ENCODE peak calls at places on chromosome 5, in ten cellular contexts. S, N, M, L, I, P, E, Q, Y and J are unnamed samples.

GRCh38 chr5:6950250-6950649 is 237.0 kb downstream of the TENT4A start:
- DNase-seq in S (no peak), N (no peak), M (no peak), L (no peak), I (no peak), P (no peak), E (no peak), Q (no peak), Y (no peak), J (no peak)

GRCh38 chr5:17378346-17378984 is 119.6 kb upstream of the TAF11L2 start:
- DNase-seq in S (no peak), N (no peak), M (no peak), L (no peak), I (no peak), P (no peak), E (no peak), Q (no peak), Y (peak; percentile 83), J (no peak)

GRCh38 chr5:80122599-80122998 is 87.5 kb downstream of the THBS4 start:
- DNase-seq in S (no peak), N (no peak), M (no peak), L (no peak), I (no peak), P (no peak), E (no peak), Q (no peak), Y (no peak), J (no peak)

GRCh38 chr5:131264453-131265200 is 774 bp downstream of the CDC42SE2 start:
- DNase-seq in S (peak; percentile 71), N (peak; percentile 67), M (peak; percentile 63), L (peak; percentile 46), I (no peak), P (no peak), E (no peak), Q (peak; percentile 20), Y (peak; percentile 46), J (no peak)

GRCh38 chr5:531101-531748 is 7.0 kb upstream of the SLC9A3 start:
- DNase-seq in S (peak; percentile 42), N (no peak), M (peak; percentile 44), L (no peak), I (no peak), P (no peak), E (no peak), Q (peak; percentile 7), Y (no peak), J (no peak)

GRCh38 chr5:53991942-53992341 is 318.4 kb downstream of the ARL15 start:
- DNase-seq in S (no peak), N (no peak), M (no peak), L (no peak), I (no peak), P (no peak), E (no peak), Q (no peak), Y (no peak), J (no peak)

GRCh38 chr5:150372626-150373025 is 15.1 kb downstream of the TCOF1 start:
- DNase-seq in S (no peak), N (no peak), M (no peak), L (no peak), I (no peak), P (no peak), E (no peak), Q (no peak), Y (no peak), J (no peak)

GRCh38 chr5:150506571-150507282 is 1.2 kb upstream of the NDST1 start:
- DNase-seq in S (no peak), N (no peak), M (no peak), L (no peak), I (no peak), P (no peak), E (no peak), Q (no peak), Y (no peak), J (no peak)

GRCh38 chr5:132754947-132755346 is 7.7 kb downstream of the CCNI2 start:
- DNase-seq in S (no peak), N (peak; percentile 35), M (no peak), L (peak; percentile 2), I (peak; percentile 49), P (no peak), E (no peak), Q (no peak), Y (no peak), J (no peak)

GRCh38 chr5:78778538-78778937 is 130.0 kb upstream of the LHFPL2 start:
- DNase-seq in S (no peak), N (no peak), M (no peak), L (no peak), I (no peak), P (no peak), E (no peak), Q (no peak), Y (peak; percentile 82), J (no peak)

GRCh38 chr5:55991768-55992486 is 2.8 kb downstream of the IL6ST start:
- DNase-seq in S (no peak), N (no peak), M (no peak), L (no peak), I (peak; percentile 40), P (no peak), E (no peak), Q (no peak), Y (peak; percentile 58), J (no peak)

GRCh38 chr5:93359296-93359957 is 221.6 kb downstream of the NR2F1-AS1 start:
- DNase-seq in S (no peak), N (no peak), M (no peak), L (no peak), I (no peak), P (no peak), E (no peak), Q (no peak), Y (peak; percentile 86), J (no peak)

GRCh38 chr5:42655982-42656660 is 100.5 kb upstream of the CCDC152 start:
- DNase-seq in S (no peak), N (peak; percentile 36), M (no peak), L (no peak), I (no peak), P (no peak), E (no peak), Q (no peak), Y (peak; percentile 23), J (no peak)

GRCh38 chr5:16934123-16934522 is 2.0 kb downstream of the MYO10 start:
- DNase-seq in S (peak; percentile 72), N (peak; percentile 77), M (peak; percentile 67), L (peak; percentile 79), I (peak; percentile 25), P (peak; percentile 63), E (no peak), Q (peak; percentile 24), Y (peak; percentile 58), J (peak; percentile 71)

GRCh38 chr5:161966544-161966943 is 101.0 kb upstream of the GABRG2 start:
- DNase-seq in S (no peak), N (peak; percentile 42), M (no peak), L (no peak), I (peak; percentile 3), P (no peak), E (no peak), Q (no peak), Y (no peak), J (no peak)

GRCh38 chr5:80069251-80069650 is 34.1 kb downstream of the THBS4 start:
- DNase-seq in S (no peak), N (no peak), M (no peak), L (no peak), I (no peak), P (no peak), E (no peak), Q (no peak), Y (no peak), J (no peak)

GRCh38 chr5:154087260-154087659 is 48.5 kb downstream of the MFAP3 start:
- DNase-seq in S (no peak), N (no peak), M (no peak), L (no peak), I (no peak), P (no peak), E (no peak), Q (no peak), Y (no peak), J (no peak)

GRCh38 chr5:52746539-52746938 is 41.2 kb upstream of the ITGA1 start:
- DNase-seq in S (no peak), N (no peak), M (no peak), L (no peak), I (no peak), P (no peak), E (no peak), Q (no peak), Y (no peak), J (no peak)

GRCh38 chr5:1504244-1504595 is 19.5 kb downstream of the LPCAT1 start:
- DNase-seq in S (no peak), N (no peak), M (no peak), L (no peak), I (no peak), P (no peak), E (no peak), Q (no peak), Y (no peak), J (no peak)

GRCh38 chr5:177447611-177448243 is 1.1 kb downstream of the PRR7 start:
- DNase-seq in S (no peak), N (peak; percentile 29), M (no peak), L (no peak), I (peak; percentile 91), P (no peak), E (no peak), Q (peak; percentile 72), Y (peak; percentile 73), J (no peak)
- H3K4me3 ChIP-seq in S (no peak overlapping the region), N (peak overlapping the region; percentile 58), M (no peak overlapping the region), L (no peak overlapping the region), I (peak overlapping the region; percentile 55), P (peak overlapping the region; percentile 64), E (peak overlapping the region; percentile 70), Q (peak overlapping the region; percentile 74), Y (peak overlapping the region; percentile 28), J (peak overlapping the region; percentile 42)

DNA sequence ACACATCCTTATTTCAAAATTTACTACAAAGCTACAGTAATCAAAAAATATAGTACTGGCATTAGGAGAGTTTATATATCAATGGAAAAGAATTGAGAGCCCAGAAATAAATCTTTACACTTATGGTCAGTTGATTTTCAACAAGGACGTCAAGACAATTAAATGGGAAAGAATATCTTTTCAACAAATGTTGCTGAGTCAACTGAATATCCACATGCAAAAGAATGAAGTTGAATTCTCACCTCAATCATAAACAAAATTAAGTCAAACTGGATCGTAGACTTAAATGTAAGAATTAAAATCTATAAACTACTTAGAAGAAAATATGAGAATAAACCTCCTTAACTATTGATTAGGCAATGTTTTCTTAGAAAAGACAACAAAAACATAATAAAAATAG is 61.5 kb upstream of the PRR16 start:
- DNase-seq in S (no peak), N (no peak), M (no peak), L (no peak), I (no peak), P (no peak), E (no peak), Q (no peak), Y (no peak), J (no peak)
- TF ChIP-seq CTCF in S (no peak), N (no peak), M (no peak), L (no peak), I (no peak), P (no peak), E (no peak), Q (no peak), Y (no peak), J (no peak)

GRCh38 chr5:159100022-159100927 is 559 bp upstream of the EBF1 start:
- DNase-seq in S (peak; percentile 89), N (peak; percentile 95), M (peak; percentile 85), L (peak; percentile 80), I (no peak), P (peak; percentile 96), E (peak; percentile 95), Q (peak; percentile 92), Y (peak; percentile 88), J (peak; percentile 95)
- H3K27me3 ChIP-seq in S (peaks cover 79% of the 10 kb centered on the region), N (peaks cover 97% of the 10 kb centered on the region), M (peaks cover 94% of the 10 kb centered on the region), L (peaks cover 98% of the 10 kb centered on the region), I (peaks cover 52% of the 10 kb centered on the region), P (no peaks in the 10 kb centered on the region), E (no peaks in the 10 kb centered on the region), Q (peaks cover 85% of the 10 kb centered on the region), Y (peaks cover 11% of the 10 kb centered on the region), J (no peaks in the 10 kb centered on the region)

GRCh38 chr5:2726366-2726765 is 25.1 kb downstream of the IRX2 start:
- DNase-seq in S (no peak), N (no peak), M (no peak), L (no peak), I (no peak), P (no peak), E (no peak), Q (no peak), Y (no peak), J (no peak)
- H3K4me3 ChIP-seq in S (no peak overlapping the region), N (no peak overlapping the region), M (no peak overlapping the region), L (no peak overlapping the region), I (no peak overlapping the region), P (no peak overlapping the region), E (no peak overlapping the region), Q (no peak overlapping the region), Y (no peak overlapping the region), J (no peak overlapping the region)